ENCODE peak calls at places on chromosomes 13 and 19, in eight cellular contexts. A is B cell; L is activated T-cell treated with anti-CD3 and anti-CD28 coated beads, Interleukin-2, amount 50 U/mL, for 72 hours; C is NCI-H1417; V is T-helper 17 cell; G is amniotic stem cell; Y is heart right ventricle; X is colonic mucosa. W is an unnamed sample.

GRCh38 chr19:45752639-45753038 is 16.4 kb downstream of the SIX5 start:
- DNase-seq in A (no peak), L (no peak), C (no peak), V (no peak), G (no peak), Y (no peak), X (no peak), W (no peak)

GRCh38 chr13:83620535-83621220 is 261.6 kb downstream of the SLITRK1 start:
- DNase-seq in A (no peak), L (no peak), C (no peak), V (no peak), G (peak; percentile 20), Y (no peak), X (no peak), W (no peak)

GRCh38 chr19:38667552-38668205 is 20.2 kb downstream of the ACTN4 start:
- DNase-seq in A (no peak), L (no peak), C (no peak), V (no peak), G (no peak), Y (no peak), X (no peak), W (no peak)

GRCh38 chr13:107209811-107210210 is 641.9 kb upstream of the ARGLU1 start:
- DNase-seq in A (no peak), L (no peak), C (peak; percentile 52), V (no peak), G (no peak), Y (no peak), X (no peak), W (no peak)

GRCh38 chr19:1855828-1856255 is 7.5 kb downstream of the KLF16 start:
- DNase-seq in A (no peak), L (peak; percentile 53), C (no peak), V (no peak), G (no peak), Y (no peak), X (peak; percentile 45), W (peak; percentile 37)

GRCh38 chr13:89969996-89970709 is 1377.3 kb upstream of the MIR17HG start:
- DNase-seq in A (no peak), L (no peak), C (no peak), V (no peak), G (no peak), Y (no peak), X (no peak), W (no peak)

GRCh38 chr19:719636-720377 is 11.1 kb downstream of the PALM start:
- DNase-seq in A (peak; percentile 66), L (no peak), C (no peak), V (no peak), G (no peak), Y (no peak), X (no peak), W (no peak)

GRCh38 chr13:99269627-99270252 is 11.6 kb upstream of the GPR18 start:
- DNase-seq in A (no peak), L (no peak), C (peak; percentile 44), V (no peak), G (no peak), Y (no peak), X (no peak), W (peak; percentile 55)

GRCh38 chr19:21092107-21092506 is 10.1 kb downstream of the ZNF714 start:
- DNase-seq in A (no peak), L (no peak), C (no peak), V (no peak), G (no peak), Y (no peak), X (no peak), W (no peak)

GRCh38 chr13:31908696-31909386 is 122.7 kb upstream of the FRY start:
- DNase-seq in A (no peak), L (no peak), C (no peak), V (no peak), G (no peak), Y (no peak), X (no peak), W (no peak)

GRCh38 chr19:35718345-35719041 is 690 bp downstream of the KMT2B start:
- DNase-seq in A (peak; percentile 68), L (peak; percentile 70), C (no peak), V (peak; percentile 22), G (no peak), Y (peak; percentile 40), X (peak; percentile 42), W (peak; percentile 59)

GRCh38 chr13:94330552-94331071 is 148.9 kb downstream of the DCT start:
- DNase-seq in A (no peak), L (no peak), C (no peak), V (no peak), G (no peak), Y (no peak), X (no peak), W (no peak)

GRCh38 chr13:39942901-39943273 is 287.4 kb downstream of the COG6 start:
- DNase-seq in A (peak; percentile 62), L (peak; percentile 76), C (peak; percentile 57), V (peak; percentile 48), G (peak; percentile 8), Y (peak; percentile 62), X (peak; percentile 59), W (peak; percentile 86)

GRCh38 chr19:38675611-38676010 is 28.2 kb downstream of the ACTN4 start:
- DNase-seq in A (no peak), L (peak; percentile 31), C (no peak), V (no peak), G (no peak), Y (no peak), X (no peak), W (no peak)

GRCh38 chr13:51541809-51542258 is 42.4 kb upstream of the WDFY2 start:
- DNase-seq in A (no peak), L (no peak), C (no peak), V (no peak), G (no peak), Y (no peak), X (peak; percentile 28), W (no peak)

GRCh38 chr13:108200781-108201398 is 14.4 kb downstream of the LIG4 start:
- DNase-seq in A (no peak), L (no peak), C (no peak), V (no peak), G (no peak), Y (no peak), X (no peak), W (no peak)

GRCh38 chr13:102033719-102034446 is 368.0 kb downstream of the FGF14 start:
- DNase-seq in A (no peak), L (no peak), C (peak; percentile 99), V (no peak), G (no peak), Y (no peak), X (no peak), W (no peak)

GRCh38 chr13:26977541-26977940 is 194.1 kb downstream of the USP12 start:
- DNase-seq in A (no peak), L (no peak), C (no peak), V (no peak), G (no peak), Y (no peak), X (no peak), W (no peak)

GRCh38 chr13:81184556-81185265 is 843.8 kb upstream of the SPRY2 start:
- DNase-seq in A (no peak), L (no peak), C (no peak), V (no peak), G (no peak), Y (no peak), X (no peak), W (no peak)

GRCh38 chr13:105920375-105920774 is 615.1 kb downstream of the EFNB2 start:
- DNase-seq in A (no peak), L (no peak), C (no peak), V (no peak), G (no peak), Y (no peak), X (peak; percentile 41), W (no peak)

GRCh38 chr13:106449096-106449495 is 86.4 kb downstream of the EFNB2 start:
- DNase-seq in A (no peak), L (no peak), C (peak; percentile 83), V (no peak), G (no peak), Y (no peak), X (no peak), W (no peak)

GRCh38 chr13:24135674-24136300 is 24.7 kb upstream of the SPATA13 start:
- DNase-seq in A (no peak), L (no peak), C (no peak), V (no peak), G (no peak), Y (no peak), X (no peak), W (no peak)

GRCh38 chr13:69720278-69720983 is 387.2 kb upstream of the ATXN8OS start:
- DNase-seq in A (no peak), L (no peak), C (no peak), V (no peak), G (no peak), Y (no peak), X (peak; percentile 34), W (no peak)

GRCh38 chr19:3809881-3810707 is 23.9 kb upstream of the MATK start:
- DNase-seq in A (peak; percentile 71), L (no peak), C (no peak), V (no peak), G (no peak), Y (no peak), X (no peak), W (peak; percentile 29)

GRCh38 chr13:112496166-112496565 is 91.8 kb downstream of the TUBGCP3 start:
- DNase-seq in A (no peak), L (no peak), C (no peak), V (no peak), G (no peak), Y (no peak), X (no peak), W (no peak)

GRCh38 chr19:14580623-14581237 is 2.2 kb upstream of the CLEC17A start:
- DNase-seq in A (no peak), L (peak; percentile 50), C (no peak), V (no peak), G (no peak), Y (no peak), X (no peak), W (peak; percentile 44)

GRCh38 chr13:38566023-38566422 is 120.9 kb upstream of the FREM2 start:
- DNase-seq in A (no peak), L (no peak), C (no peak), V (no peak), G (no peak), Y (no peak), X (no peak), W (no peak)

GRCh38 chr19:16340092-16340491 is 15.5 kb downstream of the KLF2 start:
- DNase-seq in A (no peak), L (no peak), C (no peak), V (no peak), G (no peak), Y (no peak), X (no peak), W (no peak)

GRCh38 chr13:102870677-102871415 is 25.0 kb downstream of the ERCC5 start:
- DNase-seq in A (peak; percentile 56), L (peak; percentile 49), C (peak; percentile 70), V (peak; percentile 19), G (peak; percentile 14), Y (peak; percentile 48), X (peak; percentile 50), W (peak; percentile 43)

GRCh38 chr13:106095919-106096318 is 439.5 kb downstream of the EFNB2 start:
- DNase-seq in A (no peak), L (no peak), C (no peak), V (no peak), G (no peak), Y (no peak), X (peak; percentile 59), W (no peak)

GRCh38 chr13:93305886-93306285 is 79.3 kb downstream of the GPC6 start:
- DNase-seq in A (no peak), L (no peak), C (no peak), V (no peak), G (no peak), Y (no peak), X (no peak), W (no peak)

W was measured in OCI-LY7.